ENCODE peak calls at places on chromosomes 4 and X, in seven cellular contexts. T is mesendoderm, C is IMR-90, D is mesenchymal stem cell, R is H9, F is H1, O is trophoblast cell. M is an unnamed sample.

GRCh38 chrX:138954976-138955375 is 243.5 kb upstream of the FGF13 start:
- DNase-seq in C (no peak), T (no peak), O (no peak), F (no peak), R (no peak), D (no peak), M (no peak)

GRCh38 chrX:10001496-10001895 is 34.3 kb downstream of the CLDN34 start:
- DNase-seq in T (no peak), O (no peak), C (no peak), F (no peak), D (no peak), R (no peak), M (no peak)

GRCh38 chr4:95248713-95249401 is 299.9 kb downstream of the UNC5C start:
- DNase-seq in T (no peak), C (no peak), O (no peak), F (no peak), R (no peak), D (no peak), M (no peak)

GRCh38 chr4:10273030-10273429 is 156.4 kb upstream of the WDR1 start:
- DNase-seq in C (no peak), D (no peak), R (no peak), F (no peak), T (no peak), O (no peak), M (no peak)

GRCh38 chr4:15870079-15870478 is 68.5 kb downstream of the FGFBP1 start:
- DNase-seq in T (no peak), O (peak; percentile 48), D (no peak), C (no peak), R (no peak), F (no peak), M (no peak)

GRCh38 chrX:66009231-66009845 is 30.5 kb downstream of the VSIG4 start:
- DNase-seq in R (no peak), D (no peak), F (no peak), C (no peak), O (no peak), T (no peak), M (no peak)

GRCh38 chr4:53785996-53786395 is 194.7 kb upstream of the LNX1 start:
- DNase-seq in C (peak; percentile 29), F (no peak), T (no peak), O (no peak), R (no peak), D (peak; percentile 55), M (no peak)

GRCh38 chr4:136636155-136636554 is 896.1 kb downstream of the PCDH18 start:
- DNase-seq in R (no peak), F (no peak), O (no peak), D (no peak), T (no peak), C (no peak), M (no peak)

GRCh38 chr4:61094854-61095598 is 105.1 kb upstream of the ADGRL3 start:
- DNase-seq in D (peak; percentile 10), F (no peak), O (peak; percentile 64), R (no peak), T (peak; percentile 15), C (no peak), M (no peak)

GRCh38 chrX:18855919-18856644 is 127.8 kb downstream of the PHKA2 start:
- DNase-seq in C (no peak), D (peak; percentile 55), O (no peak), T (no peak), R (no peak), F (no peak), M (no peak)

GRCh38 chrX:42505057-42505456 is 272.9 kb downstream of the PPP1R2C start:
- DNase-seq in T (no peak), D (no peak), F (no peak), C (no peak), R (peak; percentile 75), O (no peak), M (no peak)

GRCh38 chrX:7071390-7071789 is 76.1 kb upstream of the STS start:
- DNase-seq in R (no peak), T (no peak), D (no peak), F (no peak), C (no peak), O (no peak), M (no peak)

GRCh38 chr4:99405433-99406115 is 29.6 kb downstream of the ADH7 start:
- DNase-seq in D (peak; percentile 73), F (peak; percentile 21), R (peak; percentile 63), O (peak; percentile 53), T (peak; percentile 74), C (peak; percentile 82), M (peak; percentile 70)

GRCh38 chr4:25376754-25377571 is at the start of gene ANAPC4:
- DNase-seq in C (peak; percentile 82), O (peak; percentile 81), R (peak; percentile 98), D (peak; percentile 89), T (peak; percentile 96), F (peak; percentile 84), M (peak; percentile 83)

GRCh38 chr4:244471-244870 is 60.8 kb downstream of the ZNF732 start:
- DNase-seq in F (peak; percentile 39), R (peak; percentile 27), D (peak; percentile 1), C (no peak), O (peak; percentile 51), T (peak; percentile 64), M (no peak)

GRCh38 chr4:2451036-2451520 is 17.8 kb upstream of the RNF4 start:
- DNase-seq in R (no peak), F (no peak), C (no peak), T (no peak), D (no peak), O (no peak), M (no peak)

GRCh38 chr4:181502611-181503010 is 740.6 kb upstream of the TENM3 start:
- DNase-seq in T (no peak), F (no peak), D (no peak), C (no peak), R (peak; percentile 41), O (no peak), M (no peak)

GRCh38 chr4:38664704-38665401 is 854 bp downstream of the KLF3 start:
- DNase-seq in R (peak; percentile 71), T (peak; percentile 87), D (peak; percentile 73), C (peak; percentile 56), F (no peak), O (peak; percentile 83), M (peak; percentile 70)

GRCh38 chrX:48942895-48943294 is 14.5 kb downstream of the OTUD5 start:
- DNase-seq in T (no peak), F (no peak), C (no peak), O (no peak), R (no peak), D (no peak), M (no peak)
- H4K8ac ChIP-seq in T (no peak overlapping the region), F (no peak overlapping the region), C (no peak overlapping the region), O (no peak overlapping the region), R (no peak overlapping the region), D (no peak overlapping the region), M (no peak overlapping the region)

GRCh38 chrX:24658421-24658820 is 11.3 kb upstream of the PCYT1B start:
- DNase-seq in D (no peak), R (no peak), O (no peak), T (no peak), C (no peak), F (no peak), M (no peak)
- H3K23ac ChIP-seq in D (no peak overlapping the region), R (no peak overlapping the region), O (no peak overlapping the region), T (no peak overlapping the region), C (no peak overlapping the region), F (no peak overlapping the region), M (no peak overlapping the region)

GRCh38 chr4:185713272-185713671 is 98.7 kb downstream of the SORBS2 start:
- DNase-seq in R (no peak), T (peak; percentile 35), D (no peak), C (no peak), F (no peak), O (no peak), M (no peak)

GRCh38 chr4:185709802-185710486 is 102.0 kb downstream of the SORBS2 start:
- DNase-seq in R (no peak), D (no peak), F (no peak), T (no peak), O (no peak), C (no peak), M (no peak)

GRCh38 chr4:185710487-185710995 is 101.5 kb downstream of the SORBS2 start:
- DNase-seq in D (no peak), F (no peak), O (no peak), C (no peak), R (no peak), T (no peak), M (no peak)

GRCh38 chr4:185712350-185713024 is 99.5 kb downstream of the SORBS2 start:
- DNase-seq in O (no peak), T (no peak), R (no peak), C (no peak), F (no peak), D (no peak), M (no peak)

DNA sequence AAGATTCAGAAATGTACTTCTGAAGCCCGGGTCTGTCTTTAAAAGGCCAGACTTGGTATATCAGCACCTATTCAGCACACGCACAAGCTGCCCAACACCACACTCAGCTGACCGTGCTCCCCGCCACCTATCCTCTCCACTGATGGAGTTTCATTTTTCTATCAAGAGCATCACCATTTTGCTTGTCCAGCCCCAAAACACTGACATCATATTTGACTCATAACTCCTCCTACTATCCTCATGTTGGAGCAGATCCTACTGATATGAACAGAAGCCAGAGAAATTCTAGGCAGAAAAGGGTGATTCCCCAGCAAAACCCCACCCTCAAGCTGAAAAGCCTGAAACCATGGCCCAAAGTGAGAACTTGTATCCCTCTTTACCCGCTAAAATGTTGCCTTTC is 100.2 kb downstream of the SORBS2 start:
- DNase-seq in F (no peak), D (peak; percentile 12), R (no peak), T (no peak), C (peak; percentile 8), O (no peak), M (no peak)
- H4K8ac ChIP-seq in F (no peak overlapping the region), D (no peak overlapping the region), R (no peak overlapping the region), T (no peak overlapping the region), C (no peak overlapping the region), O (no peak overlapping the region), M (no peak overlapping the region)

GRCh38 chr4:113452868-113453620 is 308.5 kb downstream of the CAMK2D start:
- DNase-seq in C (peak; percentile 79), D (peak; percentile 53), F (peak; percentile 53), T (peak; percentile 93), R (peak; percentile 82), O (no peak), M (no peak)
- H3K23ac ChIP-seq in C (peak overlapping the region; percentile 21), D (no peak overlapping the region), F (no peak overlapping the region), T (no peak overlapping the region), R (no peak overlapping the region), O (no peak overlapping the region), M (no peak overlapping the region)

GRCh38 chr4:7653510-7654414 is 219.0 kb upstream of the PSAPL1 start:
- DNase-seq in C (no peak), D (no peak), O (no peak), R (no peak), T (peak; percentile 22), F (no peak), M (no peak)
- H4K8ac ChIP-seq in C (no peak overlapping the region), D (peak overlapping the region; percentile 76), O (no peak overlapping the region), R (no peak overlapping the region), T (no peak overlapping the region), F (no peak overlapping the region), M (no peak overlapping the region)

GRCh38 chrX:118853596-118853995 is 30.0 kb downstream of the ZCCHC12 start:
- DNase-seq in R (no peak), T (no peak), C (no peak), O (no peak), D (no peak), F (no peak), M (no peak)
- H3K23ac ChIP-seq in R (no peak overlapping the region), T (no peak overlapping the region), C (no peak overlapping the region), O (no peak overlapping the region), D (no peak overlapping the region), F (no peak overlapping the region), M (no peak overlapping the region)

M was measured in neuronal stem cell.